ENCODE peak calls at places on chromosome 12, in six cellular contexts. One of them, this sample, is unnamed.

GRCh38 chr12:64733857-64734256 is 25.3 kb downstream of the GNS start:
- DNase-seq in body of pancreas: peak; percentile 22
- DNase-seq in WTC11: no peak
- DNase-seq in endothelial cell: no peak
- DNase-seq in IMR-90: no peak
- DNase-seq in cardiac muscle cell: peak; percentile 12
- DNase-seq in this sample: no peak

GRCh38 chr12:25701290-25701689 is 148.2 kb upstream of the LMNTD1 start:
- DNase-seq in body of pancreas: no peak
- DNase-seq in WTC11: no peak
- DNase-seq in endothelial cell: no peak
- DNase-seq in IMR-90: peak; percentile 81
- DNase-seq in cardiac muscle cell: no peak
- DNase-seq in this sample: no peak

GRCh38 chr12:109697877-109698468 is 15.7 kb upstream of the FAM222A start:
- DNase-seq in body of pancreas: no peak
- DNase-seq in WTC11: no peak
- DNase-seq in endothelial cell: no peak
- DNase-seq in IMR-90: no peak
- DNase-seq in cardiac muscle cell: no peak
- DNase-seq in this sample: no peak

GRCh38 chr12:96585977-96586376 is 96.6 kb downstream of the CFAP54 start:
- DNase-seq in body of pancreas: no peak
- DNase-seq in WTC11: no peak
- DNase-seq in endothelial cell: no peak
- DNase-seq in IMR-90: no peak
- DNase-seq in cardiac muscle cell: no peak
- DNase-seq in this sample: no peak

GRCh38 chr12:116919706-116920485 is 9.1 kb downstream of the FBXW8 start:
- DNase-seq in body of pancreas: no peak
- DNase-seq in WTC11: no peak
- DNase-seq in endothelial cell: no peak
- DNase-seq in IMR-90: no peak
- DNase-seq in cardiac muscle cell: no peak
- DNase-seq in this sample: no peak

GRCh38 chr12:19287302-19287701 is 152.0 kb upstream of the AEBP2 start:
- DNase-seq in body of pancreas: no peak
- DNase-seq in WTC11: no peak
- DNase-seq in endothelial cell: no peak
- DNase-seq in IMR-90: no peak
- DNase-seq in cardiac muscle cell: no peak
- DNase-seq in this sample: no peak

GRCh38 chr12:82057770-82058169 is 298.6 kb upstream of the PPFIA2 start:
- DNase-seq in body of pancreas: no peak
- DNase-seq in WTC11: no peak
- DNase-seq in endothelial cell: no peak
- DNase-seq in IMR-90: no peak
- DNase-seq in cardiac muscle cell: no peak
- DNase-seq in this sample: no peak

GRCh38 chr12:119206348-119207075 is 27.8 kb downstream of the HSPB8 start:
- DNase-seq in body of pancreas: no peak
- DNase-seq in WTC11: no peak
- DNase-seq in endothelial cell: no peak
- DNase-seq in IMR-90: no peak
- DNase-seq in cardiac muscle cell: no peak
- DNase-seq in this sample: no peak

GRCh38 chr12:102885043-102885932 is 31.8 kb downstream of the PAH start:
- DNase-seq in body of pancreas: peak; percentile 54
- DNase-seq in WTC11: no peak
- DNase-seq in endothelial cell: no peak
- DNase-seq in IMR-90: no peak
- DNase-seq in cardiac muscle cell: no peak
- DNase-seq in this sample: no peak

GRCh38 chr12:104672501-104673265 is 215.9 kb downstream of the CHST11 start:
- DNase-seq in body of pancreas: no peak
- DNase-seq in WTC11: no peak
- DNase-seq in endothelial cell: no peak
- DNase-seq in IMR-90: no peak
- DNase-seq in cardiac muscle cell: no peak
- DNase-seq in this sample: no peak

GRCh38 chr12:122870867-122871664 is 24.9 kb downstream of the VPS37B start:
- DNase-seq in body of pancreas: peak; percentile 64
- DNase-seq in WTC11: no peak
- DNase-seq in endothelial cell: no peak
- DNase-seq in IMR-90: peak; percentile 70
- DNase-seq in cardiac muscle cell: no peak
- DNase-seq in this sample: no peak

GRCh38 chr12:96081596-96081995 is 46.2 kb upstream of the LTA4H start:
- DNase-seq in body of pancreas: no peak
- DNase-seq in WTC11: no peak
- DNase-seq in endothelial cell: no peak
- DNase-seq in IMR-90: no peak
- DNase-seq in cardiac muscle cell: no peak
- DNase-seq in this sample: no peak

GRCh38 chr12:91100901-91101300 is 10.4 kb downstream of the LUM start:
- DNase-seq in body of pancreas: no peak
- DNase-seq in WTC11: no peak
- DNase-seq in endothelial cell: no peak
- DNase-seq in IMR-90: no peak
- DNase-seq in cardiac muscle cell: no peak
- DNase-seq in this sample: no peak

GRCh38 chr12:124796303-124796957 is 67.2 kb downstream of the SCARB1 start:
- DNase-seq in body of pancreas: no peak
- DNase-seq in WTC11: no peak
- DNase-seq in endothelial cell: no peak
- DNase-seq in IMR-90: no peak
- DNase-seq in cardiac muscle cell: no peak
- DNase-seq in this sample: no peak

GRCh38 chr12:121079736-121080272 is 40.8 kb upstream of the OASL start:
- DNase-seq in body of pancreas: no peak
- DNase-seq in WTC11: no peak
- DNase-seq in endothelial cell: no peak
- DNase-seq in IMR-90: no peak
- DNase-seq in cardiac muscle cell: no peak
- DNase-seq in this sample: no peak

GRCh38 chr12:49928476-49928875 is 22.1 kb upstream of the AQP2 start:
- DNase-seq in body of pancreas: no peak
- DNase-seq in WTC11: no peak
- DNase-seq in endothelial cell: no peak
- DNase-seq in IMR-90: no peak
- DNase-seq in cardiac muscle cell: no peak
- DNase-seq in this sample: no peak

DNA sequence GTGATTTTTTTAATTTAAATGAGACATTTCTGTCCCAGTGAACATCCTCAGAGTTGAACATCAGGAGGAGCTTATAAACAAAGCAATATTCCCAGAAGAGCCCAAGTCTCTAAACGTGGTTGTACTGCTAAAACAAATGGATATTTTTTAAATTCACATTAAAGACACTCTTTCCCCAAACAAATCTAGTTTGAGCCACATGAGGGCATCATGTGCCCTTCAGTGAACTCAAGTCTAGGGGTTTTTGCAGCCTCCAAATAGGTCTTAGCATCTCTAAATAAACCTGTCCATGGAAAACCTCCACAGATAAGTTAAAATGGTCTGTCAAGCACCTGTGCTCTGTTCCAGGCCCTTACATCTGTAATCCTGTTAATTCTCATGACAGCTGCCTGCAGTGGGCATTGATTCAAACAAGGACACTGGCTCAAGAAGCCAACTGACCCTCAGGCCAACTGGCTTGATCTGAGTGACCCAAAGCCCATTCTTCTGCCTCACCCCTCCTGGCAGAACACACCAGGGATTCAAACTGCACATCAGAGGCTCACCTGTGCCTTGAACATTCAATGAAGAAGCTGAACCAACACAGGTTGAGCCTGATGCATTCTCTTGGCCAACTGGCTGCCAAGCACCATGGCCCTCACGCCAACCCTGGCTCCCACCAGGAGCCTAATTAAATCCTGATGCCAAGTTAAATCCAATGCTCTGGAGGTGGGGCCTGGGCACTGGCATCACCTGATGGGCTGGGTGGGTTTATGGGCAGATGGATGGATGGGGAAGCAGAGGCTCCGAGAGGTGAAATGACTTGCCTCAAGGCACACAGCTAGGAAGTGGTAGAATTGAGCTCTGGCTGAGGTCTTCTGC is 8.6 kb downstream of the ISCU start:
- DNase-seq in body of pancreas: no peak
- DNase-seq in WTC11: no peak
- DNase-seq in endothelial cell: no peak
- DNase-seq in IMR-90: peak; percentile 67
- DNase-seq in cardiac muscle cell: peak; percentile 30
- DNase-seq in this sample: no peak
- TF ChIP-seq CTCF in body of pancreas: no peak
- TF ChIP-seq CTCF in WTC11: no peak
- TF ChIP-seq CTCF in endothelial cell: no peak
- TF ChIP-seq CTCF in IMR-90: peak; percentile 66
- TF ChIP-seq CTCF in cardiac muscle cell: peak; percentile 52
- TF ChIP-seq CTCF in this sample: no peak

GRCh38 chr12:14514946-14515345 is 52.7 kb downstream of the PLBD1 start:
- DNase-seq in body of pancreas: no peak
- DNase-seq in WTC11: no peak
- DNase-seq in endothelial cell: no peak
- DNase-seq in IMR-90: no peak
- DNase-seq in cardiac muscle cell: no peak
- DNase-seq in this sample: no peak

GRCh38 chr12:14510574-14510973 is 57.1 kb downstream of the PLBD1 start:
- DNase-seq in body of pancreas: no peak
- DNase-seq in WTC11: no peak
- DNase-seq in endothelial cell: no peak
- DNase-seq in IMR-90: no peak
- DNase-seq in cardiac muscle cell: peak; percentile 35
- DNase-seq in this sample: no peak

GRCh38 chr12:14514154-14514842 is 53.4 kb downstream of the PLBD1 start:
- DNase-seq in body of pancreas: peak; percentile 71
- DNase-seq in WTC11: no peak
- DNase-seq in endothelial cell: no peak
- DNase-seq in IMR-90: peak; percentile 21
- DNase-seq in cardiac muscle cell: peak; percentile 60
- DNase-seq in this sample: no peak
- TF ChIP-seq CTCF in body of pancreas: peak; percentile 93
- TF ChIP-seq CTCF in WTC11: no peak
- TF ChIP-seq CTCF in endothelial cell: peak; percentile 17
- TF ChIP-seq CTCF in IMR-90: peak; percentile 33
- TF ChIP-seq CTCF in cardiac muscle cell: peak; percentile 50
- TF ChIP-seq CTCF in this sample: no peak

GRCh38 chr12:51534675-51535074 is 56.4 kb upstream of the SCN8A start:
- DNase-seq in body of pancreas: no peak
- DNase-seq in WTC11: no peak
- DNase-seq in endothelial cell: no peak
- DNase-seq in IMR-90: no peak
- DNase-seq in cardiac muscle cell: no peak
- DNase-seq in this sample: no peak

GRCh38 chr12:51536159-51536558 is 54.9 kb upstream of the SCN8A start:
- DNase-seq in body of pancreas: no peak
- DNase-seq in WTC11: no peak
- DNase-seq in endothelial cell: no peak
- DNase-seq in IMR-90: peak; percentile 19
- DNase-seq in cardiac muscle cell: no peak
- DNase-seq in this sample: no peak

GRCh38 chr12:51531982-51532497 is 59.0 kb upstream of the SCN8A start:
- DNase-seq in body of pancreas: peak; percentile 77
- DNase-seq in WTC11: peak; percentile 92
- DNase-seq in endothelial cell: peak; percentile 81
- DNase-seq in IMR-90: peak; percentile 76
- DNase-seq in cardiac muscle cell: peak; percentile 82
- DNase-seq in this sample: peak; percentile 41

GRCh38 chr12:51534216-51534615 is 56.8 kb upstream of the SCN8A start:
- DNase-seq in body of pancreas: no peak
- DNase-seq in WTC11: no peak
- DNase-seq in endothelial cell: no peak
- DNase-seq in IMR-90: no peak
- DNase-seq in cardiac muscle cell: no peak
- DNase-seq in this sample: no peak

GRCh38 chr12:51533799-51534198 is 57.2 kb upstream of the SCN8A start:
- DNase-seq in body of pancreas: no peak
- DNase-seq in WTC11: no peak
- DNase-seq in endothelial cell: no peak
- DNase-seq in IMR-90: peak; percentile 36
- DNase-seq in cardiac muscle cell: peak; percentile 41
- DNase-seq in this sample: no peak
- TF ChIP-seq CTCF in body of pancreas: no peak
- TF ChIP-seq CTCF in WTC11: no peak
- TF ChIP-seq CTCF in endothelial cell: no peak
- TF ChIP-seq CTCF in IMR-90: peak; percentile 40
- TF ChIP-seq CTCF in cardiac muscle cell: peak; percentile 21
- TF ChIP-seq CTCF in this sample: no peak

DNA sequence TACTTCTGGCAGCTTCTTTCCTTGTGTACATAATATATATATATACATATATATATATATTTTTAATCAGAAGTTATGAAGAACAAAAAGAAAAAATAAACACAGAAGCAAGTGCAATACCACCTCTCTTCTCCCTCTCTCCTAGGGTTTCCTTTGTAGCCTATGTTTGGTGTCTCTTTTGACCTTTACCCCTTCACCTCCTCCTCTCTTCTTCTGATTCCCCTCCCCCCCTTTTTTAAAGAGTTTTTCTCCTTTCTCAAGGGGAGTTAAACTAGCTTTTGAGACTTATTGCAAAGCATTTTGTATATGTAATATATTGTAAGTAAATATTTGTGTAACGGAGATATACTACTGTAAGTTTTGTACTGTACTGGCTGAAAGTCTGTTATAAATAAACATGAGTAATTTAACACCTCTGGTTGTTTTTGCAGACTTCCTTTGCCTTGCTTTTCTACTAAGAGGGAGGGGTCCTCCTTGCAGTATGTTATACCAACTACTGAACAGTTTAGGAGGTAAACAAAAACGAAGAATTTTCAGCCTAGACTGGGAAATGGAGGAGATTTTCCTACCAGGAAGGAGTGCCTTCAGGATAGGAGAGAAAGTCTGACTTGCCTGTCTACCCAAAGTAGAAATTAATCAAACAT is 3.6 kb upstream of the RPS26 start:
- DNase-seq in body of pancreas: no peak
- DNase-seq in WTC11: no peak
- DNase-seq in endothelial cell: no peak
- DNase-seq in IMR-90: no peak
- DNase-seq in cardiac muscle cell: no peak
- DNase-seq in this sample: no peak
- TF ChIP-seq CTCF in body of pancreas: no peak
- TF ChIP-seq CTCF in WTC11: no peak
- TF ChIP-seq CTCF in endothelial cell: no peak
- TF ChIP-seq CTCF in IMR-90: no peak
- TF ChIP-seq CTCF in cardiac muscle cell: no peak
- TF ChIP-seq CTCF in this sample: no peak

GRCh38 chr12:51748235-51748634 is 100.3 kb downstream of the FIGNL2 start:
- DNase-seq in body of pancreas: no peak
- DNase-seq in WTC11: no peak
- DNase-seq in endothelial cell: no peak
- DNase-seq in IMR-90: no peak
- DNase-seq in cardiac muscle cell: no peak
- DNase-seq in this sample: no peak

GRCh38 chr12:51749201-51749985 is 99.1 kb downstream of the FIGNL2 start:
- DNase-seq in body of pancreas: no peak
- DNase-seq in WTC11: no peak
- DNase-seq in endothelial cell: no peak
- DNase-seq in IMR-90: no peak
- DNase-seq in cardiac muscle cell: no peak
- DNase-seq in this sample: no peak

GRCh38 chr12:51752490-51752889 is 96.0 kb downstream of the FIGNL2 start:
- DNase-seq in body of pancreas: peak; percentile 61
- DNase-seq in WTC11: no peak
- DNase-seq in endothelial cell: no peak
- DNase-seq in IMR-90: peak; percentile 94
- DNase-seq in cardiac muscle cell: peak; percentile 60
- DNase-seq in this sample: peak; percentile 62

GRCh38 chr12:51751657-51752056 is 96.9 kb downstream of the FIGNL2 start:
- DNase-seq in body of pancreas: peak; percentile 44
- DNase-seq in WTC11: no peak
- DNase-seq in endothelial cell: no peak
- DNase-seq in IMR-90: peak; percentile 11
- DNase-seq in cardiac muscle cell: no peak
- DNase-seq in this sample: no peak

GRCh38 chr12:51749986-51750317 is 98.6 kb downstream of the FIGNL2 start:
- DNase-seq in body of pancreas: no peak
- DNase-seq in WTC11: no peak
- DNase-seq in endothelial cell: no peak
- DNase-seq in IMR-90: no peak
- DNase-seq in cardiac muscle cell: no peak
- DNase-seq in this sample: no peak
- TF ChIP-seq CTCF in body of pancreas: no peak
- TF ChIP-seq CTCF in WTC11: no peak
- TF ChIP-seq CTCF in endothelial cell: no peak
- TF ChIP-seq CTCF in IMR-90: no peak
- TF ChIP-seq CTCF in cardiac muscle cell: no peak
- TF ChIP-seq CTCF in this sample: no peak

This sample was measured in omental fat pad.